ENCODE peak calls at places on chromosomes 2 and 18, in six cellular contexts. X is IMR-90, Z is astrocyte, P is HFFc6, W is astrocyte of the spinal cord, Y is HCT116. U is an unnamed sample.

GRCh38 chr18:44458777-44459176 is 221.9 kb upstream of the SETBP1 start:
- DNase-seq in Y (no peak), P (peak; percentile 31), Z (peak; percentile 88), W (peak; percentile 81), X (peak; percentile 32), U (peak; percentile 58)

GRCh38 chr2:44118257-44118656 is 50.4 kb upstream of the PPM1B start:
- DNase-seq in P (peak; percentile 41), Y (no peak), Z (peak; percentile 53), X (peak; percentile 34), W (no peak), U (peak; percentile 53)

GRCh38 chr2:113848758-113849460 is 41.0 kb upstream of the ACTR3 start:
- DNase-seq in W (peak; percentile 16), Z (peak; percentile 47), Y (peak; percentile 13), X (peak; percentile 62), P (peak; percentile 64), U (no peak)

GRCh38 chr2:63572001-63572400 is 16.3 kb downstream of the WDPCP start:
- DNase-seq in Y (no peak), X (no peak), P (no peak), W (no peak), Z (no peak), U (no peak)

GRCh38 chr2:121570036-121570664 is 39.5 kb downstream of the RNU4ATAC start:
- DNase-seq in Y (no peak), W (no peak), P (no peak), Z (no peak), X (no peak), U (no peak)

GRCh38 chr2:46939596-46940359 is 24.2 kb upstream of the MCFD2 start:
- DNase-seq in Z (no peak), X (no peak), P (no peak), Y (no peak), W (no peak), U (no peak)

GRCh38 chr2:104769096-104769495 is 84.8 kb upstream of the POU3F3 start:
- DNase-seq in P (peak; percentile 20), Y (no peak), X (no peak), W (peak; percentile 95), Z (peak; percentile 96), U (peak; percentile 56)

GRCh38 chr2:2828774-2829368 is 497.8 kb upstream of the MYT1L start:
- DNase-seq in W (no peak), X (no peak), P (no peak), Z (no peak), Y (no peak), U (peak; percentile 52)

GRCh38 chr2:49661809-49662208 is 507.5 kb upstream of the FSHR start:
- DNase-seq in P (no peak), X (no peak), Z (no peak), Y (no peak), W (no peak), U (no peak)

GRCh38 chr2:179106342-179107178 is 56.6 kb upstream of the CCDC141 start:
- DNase-seq in X (peak; percentile 94), Z (peak; percentile 95), W (peak; percentile 96), P (peak; percentile 95), Y (peak; percentile 83), U (peak; percentile 99)

GRCh38 chr2:191835539-191836350 is 11.1 kb downstream of the CAVIN2 start:
- DNase-seq in Y (no peak), W (peak; percentile 19), P (peak; percentile 68), Z (peak; percentile 48), X (peak; percentile 61), U (peak; percentile 24)

GRCh38 chr2:44549856-44550255 is 188.1 kb downstream of the CAMKMT start:
- DNase-seq in Y (no peak), P (peak; percentile 30), X (no peak), W (peak; percentile 39), Z (peak; percentile 70), U (peak; percentile 28)

GRCh38 chr18:27749189-27749588 is 427.7 kb downstream of the CDH2 start:
- DNase-seq in W (no peak), X (no peak), Y (no peak), P (no peak), Z (no peak), U (no peak)

GRCh38 chr2:204225633-204226032 is 289.1 kb downstream of the ICOS start:
- DNase-seq in Z (no peak), Y (no peak), P (no peak), X (no peak), W (no peak), U (no peak)

GRCh38 chr2:13195270-13195669 is 478.5 kb downstream of the TRIB2 start:
- DNase-seq in W (no peak), P (no peak), X (no peak), Z (no peak), Y (no peak), U (no peak)

GRCh38 chr2:13193075-13193474 is 476.3 kb downstream of the TRIB2 start:
- DNase-seq in P (no peak), X (peak; percentile 13), W (peak; percentile 16), Y (no peak), Z (peak; percentile 5), U (peak; percentile 11)

DNA sequence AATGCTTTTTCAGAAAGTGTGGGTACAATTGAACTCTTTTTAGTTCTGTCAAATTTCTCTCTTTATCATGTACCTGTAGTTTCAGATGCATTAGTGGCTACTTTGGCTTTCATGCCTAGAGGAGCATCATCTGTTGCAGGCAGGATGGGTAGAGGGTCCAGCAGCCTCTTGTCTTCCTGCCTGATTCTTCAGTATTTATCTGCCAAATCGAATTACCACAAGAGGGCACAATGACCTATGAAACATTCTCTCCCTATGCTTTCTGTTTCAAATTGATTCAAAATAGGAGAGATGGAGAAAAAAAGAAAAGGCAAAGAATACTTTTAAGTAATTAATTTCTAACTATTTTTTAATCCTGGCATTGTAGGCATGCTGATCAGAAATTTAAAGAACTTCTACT is 477.2 kb downstream of the TRIB2 start:
- DNase-seq in Z (peak; percentile 27), X (peak; percentile 16), P (no peak), Y (no peak), W (peak; percentile 48), U (peak; percentile 39)
- TF ChIP-seq CTCF in Z (peak; percentile 54), X (peak; percentile 32), P (peak; percentile 51), Y (no peak), W (peak; percentile 48), U (peak; percentile 30)

GRCh38 chr18:79452190-79452990 is 56.7 kb downstream of the NFATC1 start:
- DNase-seq in Z (peak; percentile 61), Y (no peak), P (no peak), W (peak; percentile 37), X (no peak), U (no peak)

GRCh38 chr18:79450289-79450920 is 54.7 kb downstream of the NFATC1 start:
- DNase-seq in P (no peak), W (no peak), Z (no peak), X (no peak), Y (no peak), U (no peak)

GRCh38 chr18:79449551-79450288 is 54.0 kb downstream of the NFATC1 start:
- DNase-seq in Z (no peak), P (no peak), W (no peak), X (no peak), Y (no peak), U (no peak)

GRCh38 chr18:79452991-79453645 is 57.4 kb downstream of the NFATC1 start:
- DNase-seq in Y (no peak), P (no peak), X (no peak), W (no peak), Z (no peak), U (no peak)

DNA sequence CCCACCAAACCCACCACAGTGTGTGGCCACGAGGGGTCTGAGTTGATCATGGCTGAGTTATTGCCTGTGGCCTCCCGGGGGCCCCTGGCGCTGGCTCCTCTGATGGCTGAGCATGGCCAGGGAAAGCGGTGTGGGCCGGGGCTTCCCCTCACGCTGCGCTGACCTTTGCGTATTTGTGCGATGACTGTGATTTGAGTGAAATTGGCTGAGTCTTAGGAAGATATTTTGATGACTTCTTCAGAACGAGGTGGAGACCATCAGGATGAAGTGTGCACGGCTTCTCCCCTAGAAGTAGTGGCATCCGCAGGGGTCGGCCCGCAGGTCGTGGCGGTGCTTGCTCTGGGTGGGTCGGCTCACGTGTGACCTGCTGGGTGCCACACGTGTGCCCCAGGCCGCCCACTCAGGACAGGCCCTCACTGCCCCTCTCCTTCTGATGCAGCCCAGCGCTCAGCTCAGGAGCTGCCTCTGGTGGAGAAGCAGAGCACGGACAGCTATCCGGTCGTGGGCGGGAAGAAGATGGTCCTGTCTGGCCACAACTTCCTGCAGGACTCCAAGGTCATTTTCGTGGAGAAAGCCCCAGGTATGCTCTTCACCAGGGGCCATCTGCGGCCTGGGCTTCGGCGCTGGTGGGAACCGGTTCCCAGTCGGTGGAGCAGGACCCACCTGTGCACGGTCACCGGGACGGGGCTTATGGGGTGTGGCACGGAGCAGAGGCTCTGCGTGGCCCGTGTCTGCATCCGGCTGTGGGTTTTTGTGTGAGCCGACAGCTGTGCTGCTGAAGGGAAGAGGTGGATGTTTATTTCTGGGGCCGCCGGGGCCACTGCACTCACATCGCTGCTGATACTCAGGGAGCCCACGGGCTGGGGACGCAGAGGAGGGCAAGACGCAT is 55.8 kb downstream of the NFATC1 start:
- DNase-seq in X (no peak), Y (no peak), P (no peak), Z (no peak), W (no peak), U (no peak)
- TF ChIP-seq CTCF in X (no peak), Y (no peak), P (no peak), Z (no peak), W (peak; percentile 18), U (no peak)

DNA sequence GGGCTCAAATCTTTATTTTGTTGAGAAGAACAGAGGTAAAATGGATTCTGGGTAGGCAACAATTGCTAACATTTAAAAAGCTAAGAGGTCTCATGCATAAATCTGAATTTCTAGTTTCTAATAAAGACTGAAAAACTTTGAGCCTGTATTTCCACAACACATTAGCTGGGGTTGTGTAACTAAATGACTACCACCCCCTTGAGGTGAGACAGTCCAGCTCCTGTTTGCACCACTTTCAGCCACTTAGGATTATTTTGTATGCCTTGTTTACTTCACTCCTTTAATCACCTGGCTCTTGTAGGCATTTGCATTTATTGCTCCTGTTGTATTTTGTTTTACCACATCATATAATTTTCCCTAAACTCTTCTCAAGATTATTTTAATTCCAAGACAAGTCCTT is 376.6 kb downstream of the PTH2R start:
- DNase-seq in X (no peak), Y (peak; percentile 7), P (no peak), Z (no peak), W (no peak), U (no peak)
- TF ChIP-seq CTCF in X (no peak), Y (peak; percentile 35), P (no peak), Z (no peak), W (no peak), U (no peak)

DNA sequence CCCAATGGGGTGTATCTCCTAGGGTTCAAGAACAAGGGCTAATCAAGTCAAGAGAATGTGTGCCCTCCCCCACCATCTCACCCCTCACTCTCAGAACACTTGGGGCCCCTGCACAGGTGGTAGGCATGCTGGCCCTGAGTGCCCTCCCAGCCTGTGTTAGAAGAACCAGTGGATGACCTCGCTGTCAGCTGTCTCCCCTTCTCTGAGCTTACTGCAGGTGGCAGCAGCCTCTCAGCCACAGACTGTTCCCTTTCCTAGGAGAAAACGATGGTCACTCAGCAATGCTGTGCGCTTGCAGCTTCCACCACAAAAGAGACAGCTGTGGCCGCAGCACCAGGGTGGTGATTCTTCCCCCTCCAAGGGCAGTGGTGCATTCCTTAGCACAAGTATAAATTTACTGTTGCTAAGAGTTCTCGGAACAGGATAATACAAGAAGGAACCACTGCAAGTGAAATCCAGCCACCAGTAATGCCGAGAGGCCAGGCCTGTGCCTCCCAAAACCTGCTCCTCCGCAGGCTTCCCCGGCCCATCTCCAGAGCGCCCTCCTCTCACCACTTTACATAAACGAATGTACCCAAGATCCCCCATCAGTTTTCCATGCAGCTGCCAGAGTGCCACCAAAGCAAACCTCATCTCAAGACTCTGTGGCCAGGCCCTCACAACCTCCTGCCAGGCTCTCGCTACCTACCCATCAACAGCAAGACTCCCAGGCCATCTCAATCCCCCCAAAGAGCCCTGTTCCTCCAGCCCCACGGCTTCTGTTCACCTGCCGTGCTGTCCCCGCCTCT is 935 bp upstream of the RAMP1 start:
- DNase-seq in X (peak; percentile 91), Y (no peak), P (peak; percentile 80), Z (peak; percentile 80), W (peak; percentile 89), U (peak; percentile 91)
- TF ChIP-seq CTCF in X (peak; percentile 97), Y (peak; percentile 90), P (peak; percentile 83), Z (peak; percentile 81), W (peak; percentile 92), U (peak; percentile 96)

GRCh38 chr18:6078877-6079276 is 183.6 kb upstream of the TMEM200C start:
- DNase-seq in Y (no peak), W (no peak), P (no peak), X (no peak), Z (no peak), U (no peak)
- TF ChIP-seq CTCF in Y (no peak), W (no peak), P (no peak), X (no peak), Z (no peak), U (no peak)

U was measured in fibroblast of pulmonary artery.